ENCODE peak calls at places on chromosomes 7 and 10, in four cellular contexts. N is right lobe of liver, A is hepatocyte, L is GM10248. D is an unnamed sample.

GRCh38 chr7:66505531-66506451 is 122.9 kb upstream of the KCTD7 start:
- DNase-seq in N (no peak), A (no peak), L (peak; percentile 19), D (no peak)

GRCh38 chr7:49597805-49598204 is 175.6 kb upstream of the VWC2 start:
- DNase-seq in N (no peak), A (no peak), L (no peak), D (no peak)

GRCh38 chr10:34392641-34393170 is 422.4 kb downstream of the PARD3 start:
- DNase-seq in N (no peak), A (no peak), L (no peak), D (no peak)

GRCh38 chr7:156419782-156420181 is 220.8 kb upstream of the RNF32 start:
- DNase-seq in N (no peak), A (no peak), L (no peak), D (no peak)

GRCh38 chr7:75064801-75065200 is 8.8 kb downstream of the RCC1L start:
- DNase-seq in N (no peak), A (no peak), L (no peak), D (no peak)

GRCh38 chr7:29921404-29922010 is 68.1 kb downstream of the SCRN1 start:
- DNase-seq in N (peak; percentile 51), A (peak; percentile 68), L (peak; percentile 60), D (peak; percentile 39)

GRCh38 chr10:6145414-6145978 is 56.7 kb downstream of the RBM17 start:
- DNase-seq in N (no peak), A (peak; percentile 45), L (no peak), D (no peak)

GRCh38 chr7:115676080-115676479 is 354.5 kb downstream of the TFEC start:
- DNase-seq in N (peak; percentile 52), A (peak; percentile 28), L (no peak), D (no peak)

GRCh38 chr7:157477550-157478212 is 140.9 kb downstream of the DNAJB6 start:
- DNase-seq in N (peak; percentile 31), A (no peak), L (no peak), D (no peak)

GRCh38 chr10:52499281-52499680 is 185.2 kb downstream of the DKK1 start:
- DNase-seq in N (no peak), A (peak; percentile 8), L (no peak), D (no peak)

GRCh38 chr10:30862486-30862885 is 169.2 kb downstream of the ZNF438 start:
- DNase-seq in N (no peak), A (no peak), L (no peak), D (no peak)

GRCh38 chr7:19939746-19940145 is 166.3 kb upstream of the TMEM196 start:
- DNase-seq in N (no peak), A (no peak), L (no peak), D (no peak)

GRCh38 chr7:106009511-106010226 is 46.6 kb downstream of the CDHR3 start:
- DNase-seq in N (peak; percentile 75), A (peak; percentile 95), L (peak; percentile 83), D (peak; percentile 86)
- TF ChIP-seq CTCF in N (peak; percentile 97), A (peak; percentile 98), L (peak; percentile 81), D (peak; percentile 100)

GRCh38 chr7:132654150-132654549 is 77.9 kb upstream of the PLXNA4 start:
- DNase-seq in N (no peak), A (no peak), L (peak; percentile 59), D (no peak)
- TF ChIP-seq CTCF in N (peak; percentile 21), A (peak; percentile 30), L (peak; percentile 31), D (peak; percentile 46)

GRCh38 chr10:77926566-77927342 is at the start of gene DLG5:
- DNase-seq in N (peak; percentile 73), A (peak; percentile 80), L (peak; percentile 66), D (peak; percentile 43)
- TF ChIP-seq CTCF in N (no peak), A (no peak), L (no peak), D (peak; percentile 31)

GRCh38 chr7:137206770-137207169 is 136.8 kb downstream of the PTN start:
- DNase-seq in N (no peak), A (no peak), L (no peak), D (no peak)
- TF ChIP-seq CTCF in N (no peak), A (no peak), L (no peak), D (no peak)

DNA sequence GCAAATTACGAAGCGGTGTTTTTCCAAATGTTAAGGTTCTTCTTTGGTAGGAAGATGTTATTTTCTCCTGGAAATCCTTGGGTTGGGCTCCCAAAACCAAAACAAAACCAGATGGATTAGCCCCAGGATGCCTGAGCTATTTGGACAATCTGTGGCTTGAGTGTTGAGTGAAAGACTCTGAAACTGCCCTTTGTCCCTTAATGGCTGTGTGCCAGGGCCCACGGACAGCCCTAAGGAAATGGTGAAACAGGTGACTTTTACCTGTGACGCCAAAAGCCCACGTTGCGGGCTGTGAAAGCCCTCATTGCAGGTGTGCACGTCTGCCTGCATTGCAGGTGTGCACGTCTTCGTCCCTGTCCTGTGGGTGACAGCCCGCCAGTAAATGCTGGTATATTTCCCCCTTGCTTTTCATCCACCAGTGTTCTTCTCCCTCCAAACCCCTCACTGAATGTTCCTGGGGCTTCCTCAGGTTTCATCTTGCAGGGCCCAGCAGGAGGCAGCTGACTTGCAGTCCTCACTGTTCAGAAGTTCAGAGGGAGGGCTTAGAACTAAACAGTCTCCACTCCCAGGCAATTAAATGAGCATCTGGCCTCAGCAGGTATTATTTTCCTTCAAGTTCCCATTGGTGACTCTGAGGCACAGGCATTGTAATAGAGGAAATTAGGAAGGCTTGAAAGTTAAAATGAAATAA is 10.7 kb downstream of the PFKP start:
- DNase-seq in N (no peak), A (no peak), L (no peak), D (no peak)
- TF ChIP-seq CTCF in N (no peak), A (no peak), L (no peak), D (no peak)

D was measured in progenitor cell of endocrine pancreas.